ENCODE peak calls at places on chromosome 13, in five cellular contexts. F is H1, U is H9, P is IMR-90, H is neuronal stem cell. B is an unnamed sample.

GRCh38 chr13:37923236-37923635 is 53.7 kb upstream of the TRPC4 start:
- DNase-seq in U (no peak), F (no peak), P (no peak), H (no peak), B (no peak)

GRCh38 chr13:86918682-86919081 is 752.5 kb upstream of the SLITRK5 start:
- DNase-seq in F (no peak), U (no peak), P (no peak), H (no peak), B (no peak)

GRCh38 chr13:24217601-24218281 is 57.2 kb downstream of the SPATA13 start:
- DNase-seq in U (peak; percentile 53), P (no peak), F (no peak), H (no peak), B (no peak)

GRCh38 chr13:101082441-101082840 is 333.9 kb downstream of the NALCN start:
- DNase-seq in F (no peak), H (no peak), U (no peak), P (no peak), B (no peak)

GRCh38 chr13:87712012-87712411 is 40.8 kb downstream of the SLITRK5 start:
- DNase-seq in F (no peak), U (no peak), P (no peak), H (no peak), B (no peak)

GRCh38 chr13:32153056-32153455 is 121.5 kb downstream of the FRY start:
- DNase-seq in H (no peak), F (no peak), P (peak; percentile 88), U (no peak), B (no peak)

GRCh38 chr13:20525144-20525600 is 485 bp downstream of the CRYL1 start:
- DNase-seq in F (peak; percentile 77), U (peak; percentile 61), P (no peak), H (peak; percentile 11), B (peak; percentile 52)

GRCh38 chr13:37648604-37649003 is 50.0 kb upstream of the POSTN start:
- DNase-seq in H (no peak), F (no peak), U (no peak), P (peak; percentile 88), B (no peak)

GRCh38 chr13:60758637-60759036 is 361.6 kb downstream of the TDRD3 start:
- DNase-seq in F (no peak), P (no peak), H (no peak), U (no peak), B (no peak)

GRCh38 chr13:32121316-32121715 is 89.7 kb downstream of the FRY start:
- DNase-seq in F (no peak), H (no peak), U (no peak), P (no peak), B (no peak)

GRCh38 chr13:48776396-48776795 is 122.7 kb downstream of the CYSLTR2 start:
- DNase-seq in F (no peak), H (no peak), P (peak; percentile 52), U (no peak), B (peak; percentile 15)

GRCh38 chr13:70380809-70381208 is 272.6 kb upstream of the KLHL1 start:
- DNase-seq in F (no peak), H (no peak), P (no peak), U (no peak), B (no peak)

GRCh38 chr13:75495938-75496337 is 14.0 kb upstream of the TBC1D4 start:
- DNase-seq in U (no peak), H (no peak), F (no peak), P (peak; percentile 80), B (no peak)

GRCh38 chr13:67147257-67148218 is 82.6 kb downstream of the PCDH9 start:
- DNase-seq in F (no peak), H (no peak), U (no peak), P (peak; percentile 72), B (no peak)

GRCh38 chr13:109949395-109949794 is 163.0 kb upstream of the IRS2 start:
- DNase-seq in P (peak; percentile 23), F (no peak), U (no peak), H (no peak), B (peak; percentile 15)

GRCh38 chr13:28322256-28322895 is 172.6 kb downstream of the FLT1 start:
- DNase-seq in U (no peak), H (no peak), F (no peak), P (peak; percentile 42), B (peak; percentile 11)

GRCh38 chr13:33259296-33259695 is 26.3 kb downstream of the STARD13 start:
- DNase-seq in H (no peak), P (no peak), F (no peak), U (no peak), B (no peak)

DNA sequence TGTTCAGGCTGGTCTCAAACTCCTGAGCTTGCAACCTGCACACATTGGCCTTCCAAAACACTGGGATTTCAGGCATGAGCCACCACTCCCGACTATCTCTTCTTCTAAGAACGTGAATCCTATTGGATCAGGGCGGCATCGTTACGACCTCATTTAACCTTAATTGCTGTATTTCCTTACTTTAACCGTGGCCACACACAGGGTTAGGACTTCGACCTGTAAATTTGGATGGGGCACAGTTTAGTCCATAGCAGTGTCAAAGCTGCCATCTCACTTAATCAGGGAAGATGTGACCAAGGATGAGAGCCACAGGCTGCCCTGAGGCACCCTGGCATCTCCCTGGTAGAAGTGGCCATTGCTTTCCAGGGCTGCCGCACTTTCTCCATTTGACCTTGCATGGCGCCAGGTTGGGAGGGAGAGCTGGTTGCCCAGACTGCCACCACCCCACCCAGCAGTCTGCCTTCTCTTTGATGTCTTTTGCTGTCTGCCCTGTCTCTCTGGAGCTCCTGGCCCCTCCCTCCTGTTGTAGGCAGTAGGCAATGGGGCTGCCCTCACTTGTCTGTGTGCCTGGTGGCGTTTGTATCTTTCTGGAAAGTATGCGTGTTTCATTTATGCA is 141.3 kb upstream of the RNF113B start:
- DNase-seq in P (no peak), H (no peak), U (no peak), F (no peak), B (no peak)
- H3K79me1 ChIP-seq in P (peaks cover 86% of the 10 kb centered on the region), H (no peaks in the 10 kb centered on the region), U (peaks cover 2% of the 10 kb centered on the region), F (peaks cover 2% of the 10 kb centered on the region), B (peaks cover 5% of the 10 kb centered on the region)

DNA sequence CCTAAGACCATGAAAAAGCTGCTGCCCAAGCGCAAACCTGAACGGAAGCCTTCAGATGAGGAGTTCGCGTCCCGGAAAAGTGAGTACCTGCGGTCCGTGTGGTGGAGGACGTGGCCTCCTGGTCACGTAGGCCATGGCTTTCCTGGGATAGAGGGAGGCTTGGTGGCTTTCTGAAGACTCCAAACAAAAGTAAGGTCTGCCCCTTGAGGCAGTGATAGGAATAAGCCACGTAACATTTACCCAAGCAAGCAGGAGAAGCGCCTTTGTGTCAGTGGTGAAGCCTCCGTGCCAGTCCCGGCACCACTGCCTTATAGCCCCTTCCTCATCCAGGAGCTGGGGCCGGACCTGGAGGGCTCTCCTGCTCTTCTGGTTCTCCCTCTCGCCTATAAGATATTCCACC is 34.3 kb upstream of the TEX29 start:
- DNase-seq in U (no peak), F (no peak), P (no peak), H (no peak), B (no peak)
- H3K79me1 ChIP-seq in U (no peaks in the 10 kb centered on the region), F (peaks cover 3% of the 10 kb centered on the region), P (peaks cover 32% of the 10 kb centered on the region), H (peaks cover 1% of the 10 kb centered on the region), B (no peaks in the 10 kb centered on the region)

DNA sequence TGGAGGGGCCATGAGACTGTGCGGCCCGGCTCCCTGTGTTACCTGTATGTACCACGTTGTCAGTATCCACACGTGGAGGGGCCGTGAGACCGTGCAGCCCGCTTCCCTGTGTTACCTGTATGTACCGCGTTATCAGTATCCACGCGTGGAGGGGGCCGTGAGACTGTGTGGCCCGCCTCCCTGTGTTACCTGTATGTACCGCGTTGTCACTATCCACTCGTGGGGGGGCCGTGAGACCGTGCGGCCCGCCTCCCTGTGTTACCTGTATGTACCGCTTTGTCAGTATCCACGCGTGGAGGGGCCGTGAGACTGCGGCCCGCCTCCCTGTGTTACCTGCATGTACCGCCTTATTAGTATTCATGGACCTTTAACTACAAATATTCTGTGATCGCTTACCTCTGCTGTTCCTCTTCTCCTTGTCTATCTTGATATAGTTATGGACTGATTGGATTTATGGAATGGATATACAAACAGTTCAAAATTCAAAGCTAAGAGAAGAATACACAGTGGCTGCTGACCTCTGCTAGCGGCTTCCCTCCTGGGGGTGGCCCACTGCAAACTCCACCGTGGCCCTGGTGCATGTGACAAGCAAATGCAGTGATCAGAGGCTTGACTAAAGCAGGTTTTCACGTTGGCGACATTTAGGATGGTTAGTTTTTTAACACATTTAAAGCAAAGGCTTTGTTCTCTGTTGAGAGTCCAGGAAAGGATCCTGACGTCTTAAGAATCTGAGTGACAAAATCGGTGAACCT is 38.7 kb downstream of the ATP11A start:
- DNase-seq in U (peak; percentile 24), P (no peak), H (no peak), F (no peak), B (no peak)
- H3K79me1 ChIP-seq in U (no peaks in the 10 kb centered on the region), P (peaks cover 32% of the 10 kb centered on the region), H (peaks cover 35% of the 10 kb centered on the region), F (peaks cover 24% of the 10 kb centered on the region), B (peaks cover 3% of the 10 kb centered on the region)

GRCh38 chr13:52838433-52839107 is 9.9 kb downstream of the PCDH8 start:
- DNase-seq in F (no peak), H (no peak), U (no peak), P (no peak), B (no peak)
- H3K79me1 ChIP-seq in F (no peaks in the 10 kb centered on the region), H (no peaks in the 10 kb centered on the region), U (no peaks in the 10 kb centered on the region), P (no peaks in the 10 kb centered on the region), B (no peaks in the 10 kb centered on the region)

GRCh38 chr13:112699318-112699918 is 9.6 kb downstream of the ATP11A start:
- DNase-seq in P (no peak), H (no peak), U (peak; percentile 13), F (no peak), B (no peak)

GRCh38 chr13:112693831-112694497 is 4.1 kb downstream of the ATP11A start:
- DNase-seq in H (no peak), P (peak; percentile 90), U (peak; percentile 31), F (no peak), B (peak; percentile 95)

GRCh38 chr13:112697756-112698655 is 8.2 kb downstream of the ATP11A start:
- DNase-seq in U (peak; percentile 24), F (no peak), P (peak; percentile 44), H (no peak), B (no peak)

GRCh38 chr13:112696869-112697465 is 7.1 kb downstream of the ATP11A start:
- DNase-seq in F (no peak), U (peak; percentile 22), P (no peak), H (no peak), B (no peak)

DNA sequence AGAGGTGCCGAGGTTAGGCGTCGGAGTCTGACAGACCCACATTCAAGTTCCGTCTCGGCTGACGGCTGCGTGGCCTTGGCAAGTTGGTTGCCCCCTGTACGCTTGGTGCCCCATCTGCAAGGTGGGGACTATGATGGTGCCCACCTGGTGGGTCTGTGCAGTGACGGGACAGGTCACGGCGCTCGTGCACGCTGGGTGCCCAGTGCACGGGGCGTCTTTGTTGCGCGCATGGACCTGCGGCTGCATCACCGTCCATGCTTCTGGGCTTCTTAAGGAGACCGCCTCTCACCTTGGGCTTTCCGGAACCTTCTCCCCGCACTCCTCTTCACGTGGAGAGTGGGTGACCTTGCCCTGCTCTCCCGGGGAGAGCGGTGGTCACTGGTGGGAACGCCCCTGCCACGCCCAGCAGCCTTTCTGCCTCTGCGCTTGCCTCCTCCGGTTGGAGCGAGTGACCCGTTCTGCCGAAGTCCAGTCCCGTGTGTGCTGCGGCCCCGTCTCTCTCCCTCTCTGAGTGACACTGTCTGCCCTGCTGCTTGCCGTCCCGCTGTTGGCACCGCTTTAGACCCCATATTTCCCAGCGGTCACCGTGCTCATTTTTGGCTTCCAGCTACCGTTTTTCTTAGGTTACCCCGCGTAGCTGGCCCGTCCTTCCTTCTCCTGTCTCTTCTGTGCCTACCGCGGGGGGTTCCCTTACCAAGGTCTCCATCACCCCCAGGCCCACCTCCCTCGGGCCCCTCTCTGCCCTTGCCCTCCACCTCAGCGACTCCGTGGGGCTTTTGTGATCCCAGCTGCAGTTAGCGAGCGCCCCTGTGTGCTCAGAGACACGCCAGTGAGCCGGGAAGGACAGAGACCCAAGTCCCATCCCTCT is 6.4 kb downstream of the ATP11A start:
- DNase-seq in F (no peak), U (peak; percentile 25), H (no peak), P (no peak), B (no peak)
- H3K79me1 ChIP-seq in F (peaks cover 16% of the 10 kb centered on the region), U (peaks cover 5% of the 10 kb centered on the region), H (peaks cover 18% of the 10 kb centered on the region), P (peaks cover 66% of the 10 kb centered on the region), B (no peaks in the 10 kb centered on the region)

GRCh38 chr13:83077499-83077898 is 804.8 kb downstream of the SLITRK1 start:
- DNase-seq in U (no peak), H (no peak), F (no peak), P (no peak), B (no peak)
- H3K79me1 ChIP-seq in U (no peaks in the 10 kb centered on the region), H (no peaks in the 10 kb centered on the region), F (no peaks in the 10 kb centered on the region), P (no peaks in the 10 kb centered on the region), B (no peaks in the 10 kb centered on the region)